ENCODE peak calls at places on chromosomes 16 and 17, in nine cellular contexts. S is fibroblast of the aortic adventitia, P is neural progenitor cell, U is lower leg skin, V is prostate gland, C is AG09309, A is GM12865, B is A549, J is foreskin fibroblast. L is an unnamed sample.

GRCh38 chr16:70703041-70703834 is 17.4 kb upstream of the MTSS2 start:
- DNase-seq in S (peak), P (peak), U (peak), V (peak), C (peak), A (no peak), B (no peak), J (peak), L (peak)

GRCh38 chr16:49748322-49748721 is 107.6 kb downstream of the ZNF423 start:
- DNase-seq in S (peak), P (no peak), U (no peak), V (no peak), C (no peak), A (no peak), B (no peak), J (no peak), L (no peak)

GRCh38 chr16:79093554-79093967 is 507.0 kb downstream of the MAF start:
- DNase-seq in S (no peak), P (no peak), U (no peak), V (no peak), C (no peak), A (no peak), B (no peak), J (no peak), L (no peak)

GRCh38 chr16:67477960-67478554 is 2.9 kb downstream of the ATP6V0D1 start:
- DNase-seq in S (no peak), P (no peak), U (no peak), V (no peak), C (no peak), A (no peak), B (no peak), J (no peak), L (no peak)

GRCh38 chr16:85078176-85078700 is 34.0 kb downstream of the CIBAR2 start:
- DNase-seq in S (no peak), P (no peak), U (no peak), V (no peak), C (no peak), A (no peak), B (no peak), J (no peak), L (no peak)

GRCh38 chr17:15894258-15894657 is 50.7 kb upstream of the ADORA2B start:
- DNase-seq in S (no peak), P (no peak), U (peak), V (no peak), C (no peak), A (no peak), B (no peak), J (no peak), L (no peak)

GRCh38 chr16:11052080-11052808 is 107.9 kb downstream of the CLEC16A start:
- DNase-seq in S (no peak), P (no peak), U (no peak), V (no peak), C (no peak), A (peak), B (no peak), J (no peak), L (no peak)

GRCh38 chr16:66166451-66166850 is 200.0 kb upstream of the CDH5 start:
- DNase-seq in S (peak), P (no peak), U (no peak), V (no peak), C (no peak), A (no peak), B (no peak), J (no peak), L (no peak)

GRCh38 chr17:12620200-12620720 is 45.4 kb upstream of the MYOCD start:
- DNase-seq in S (no peak), P (peak), U (no peak), V (no peak), C (no peak), A (no peak), B (peak), J (peak), L (no peak)

GRCh38 chr16:67451704-67452435 is 20.9 kb downstream of the HSD11B2 start:
- DNase-seq in S (no peak), P (no peak), U (no peak), V (peak), C (no peak), A (no peak), B (peak), J (no peak), L (no peak)

GRCh38 chr17:929547-929946 is 50.0 kb downstream of the NXN start:
- DNase-seq in S (no peak), P (no peak), U (no peak), V (no peak), C (no peak), A (no peak), B (no peak), J (peak), L (no peak)

GRCh38 chr16:67396775-67397450 is 3.6 kb upstream of the TPPP3 start:
- DNase-seq in S (no peak), P (no peak), U (no peak), V (no peak), C (no peak), A (no peak), B (no peak), J (no peak), L (no peak)

GRCh38 chr17:37322826-37323561 is 52.8 kb upstream of the C17orf78 start:
- DNase-seq in S (no peak), P (no peak), U (no peak), V (no peak), C (no peak), A (no peak), B (no peak), J (no peak), L (no peak)

GRCh38 chr16:16154292-16154951 is 68.9 kb downstream of the ABCC6 start:
- DNase-seq in S (no peak), P (no peak), U (no peak), V (no peak), C (no peak), A (no peak), B (no peak), J (no peak), L (no peak)

GRCh38 chr16:10859650-10860049 is 17.4 kb upstream of the CIITA start:
- DNase-seq in S (no peak), P (no peak), U (no peak), V (no peak), C (no peak), A (no peak), B (no peak), J (no peak), L (no peak)

GRCh38 chr16:14472357-14472756 is 157.7 kb downstream of the PARN start:
- DNase-seq in S (no peak), P (no peak), U (no peak), V (no peak), C (no peak), A (no peak), B (no peak), J (no peak), L (no peak)

GRCh38 chr17:66930933-66931332 is 33.6 kb upstream of the CACNG4 start:
- DNase-seq in S (no peak), P (no peak), U (no peak), V (no peak), C (no peak), A (no peak), B (peak), J (no peak), L (no peak)

GRCh38 chr17:44448412-44448811 is 54.8 kb downstream of the GPATCH8 start:
- DNase-seq in S (no peak), P (no peak), U (no peak), V (no peak), C (no peak), A (no peak), B (no peak), J (no peak), L (no peak)
- H3K4me3 ChIP-seq in S (no peak), P (no peak), U (no peak), V (no peak), C (no peak), A (no peak), B (no peak), J (no peak), L (no peak)

GRCh38 chr17:76076765-76077581 is 2.0 kb upstream of the ZACN start:
- DNase-seq in S (no peak), P (peak), U (no peak), V (no peak), C (no peak), A (no peak), B (no peak), J (peak), L (no peak)

GRCh38 chr17:76072149-76072858 is at the start of gene SRP68:
- DNase-seq in S (peak), P (peak), U (peak), V (peak), C (peak), A (peak), B (peak), J (peak), L (peak)

GRCh38 chr17:76076100-76076764 is 1.7 kb downstream of the GALR2 start:
- DNase-seq in S (no peak), P (peak), U (no peak), V (no peak), C (no peak), A (no peak), B (no peak), J (no peak), L (no peak)

GRCh38 chr17:76075364-76076099 is 951 bp downstream of the GALR2 start:
- DNase-seq in S (no peak), P (peak), U (no peak), V (no peak), C (no peak), A (no peak), B (peak), J (peak), L (no peak)

GRCh38 chr17:76074390-76075363 is at the start of gene GALR2:
- DNase-seq in S (no peak), P (peak), U (no peak), V (no peak), C (no peak), A (no peak), B (no peak), J (no peak), L (no peak)
- H3K4me3 ChIP-seq in S (no peak), P (peak), U (no peak), V (no peak), C (no peak), A (no peak), B (peak), J (no peak), L (no peak)

GRCh38 chr17:50064253-50064991 is 8.5 kb downstream of the ITGA3 start:
- DNase-seq in S (peak), P (no peak), U (peak), V (peak), C (peak), A (no peak), B (peak), J (peak), L (peak)
- H3K4me3 ChIP-seq in S (no peak), P (no peak), U (no peak), V (no peak), C (no peak), A (no peak), B (peak), J (no peak), L (no peak)

GRCh38 chr16:86505185-86505898 is 5.0 kb upstream of the FOXF1 start:
- DNase-seq in S (no peak), P (peak), U (no peak), V (no peak), C (no peak), A (no peak), B (no peak), J (no peak), L (no peak)
- H3K4me3 ChIP-seq in S (peak), P (no peak), U (no peak), V (peak), C (peak), A (no peak), B (peak), J (peak), L (peak)

DNA sequence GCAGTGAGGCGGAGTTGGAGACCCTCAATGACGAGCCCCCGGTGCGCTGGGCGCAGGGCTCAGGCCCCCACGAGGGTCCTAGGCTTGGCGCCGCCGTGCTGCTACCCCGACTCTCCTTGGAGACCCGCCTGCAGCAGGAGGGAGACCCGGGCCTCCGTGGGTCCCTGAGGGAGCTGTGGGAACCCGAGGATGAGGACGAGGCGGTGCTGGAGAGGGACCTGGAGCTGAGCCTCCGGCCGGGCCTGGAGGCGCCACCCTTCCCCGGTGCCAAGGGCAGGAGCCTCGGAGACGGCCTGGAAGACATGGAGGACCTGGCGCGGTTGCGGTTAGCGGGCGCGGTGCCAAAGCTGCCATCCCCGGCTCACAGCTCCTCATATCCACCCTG is 2.3 kb downstream of the MYO15B start:
- DNase-seq in S (no peak), P (no peak), U (no peak), V (no peak), C (no peak), A (no peak), B (no peak), J (no peak), L (no peak)
- H3K4me3 ChIP-seq in S (no peak), P (peak), U (no peak), V (peak), C (peak), A (no peak), B (peak), J (no peak), L (peak)

DNA sequence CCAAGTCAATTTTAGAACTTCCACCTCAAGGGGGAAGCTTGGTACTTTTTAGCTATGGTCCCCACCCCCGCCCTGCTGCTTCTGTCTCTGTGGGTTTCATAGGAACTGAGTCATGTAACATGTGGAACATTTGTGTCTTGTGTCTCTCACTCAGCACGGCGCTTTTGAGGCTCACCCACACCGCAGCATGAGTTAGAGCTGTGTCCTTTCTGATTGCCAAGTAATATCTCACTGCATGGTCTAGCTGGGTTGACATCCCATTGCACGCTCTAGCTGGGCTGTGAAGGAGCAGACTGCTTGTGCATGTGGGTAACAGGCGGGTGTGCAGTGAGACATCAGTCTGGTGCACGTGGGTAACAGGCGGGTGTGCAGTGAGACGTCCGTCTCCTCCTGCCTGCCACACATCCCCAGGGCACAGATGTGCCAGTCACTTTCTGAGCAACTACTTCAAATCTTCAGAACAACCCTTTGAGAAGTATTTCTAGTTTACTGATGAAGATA is 26.4 kb upstream of the SLC7A5 start:
- DNase-seq in S (no peak), P (no peak), U (no peak), V (no peak), C (no peak), A (peak), B (no peak), J (peak), L (no peak)
- H3K4me3 ChIP-seq in S (no peak), P (no peak), U (no peak), V (no peak), C (no peak), A (no peak), B (no peak), J (no peak), L (no peak)

DNA sequence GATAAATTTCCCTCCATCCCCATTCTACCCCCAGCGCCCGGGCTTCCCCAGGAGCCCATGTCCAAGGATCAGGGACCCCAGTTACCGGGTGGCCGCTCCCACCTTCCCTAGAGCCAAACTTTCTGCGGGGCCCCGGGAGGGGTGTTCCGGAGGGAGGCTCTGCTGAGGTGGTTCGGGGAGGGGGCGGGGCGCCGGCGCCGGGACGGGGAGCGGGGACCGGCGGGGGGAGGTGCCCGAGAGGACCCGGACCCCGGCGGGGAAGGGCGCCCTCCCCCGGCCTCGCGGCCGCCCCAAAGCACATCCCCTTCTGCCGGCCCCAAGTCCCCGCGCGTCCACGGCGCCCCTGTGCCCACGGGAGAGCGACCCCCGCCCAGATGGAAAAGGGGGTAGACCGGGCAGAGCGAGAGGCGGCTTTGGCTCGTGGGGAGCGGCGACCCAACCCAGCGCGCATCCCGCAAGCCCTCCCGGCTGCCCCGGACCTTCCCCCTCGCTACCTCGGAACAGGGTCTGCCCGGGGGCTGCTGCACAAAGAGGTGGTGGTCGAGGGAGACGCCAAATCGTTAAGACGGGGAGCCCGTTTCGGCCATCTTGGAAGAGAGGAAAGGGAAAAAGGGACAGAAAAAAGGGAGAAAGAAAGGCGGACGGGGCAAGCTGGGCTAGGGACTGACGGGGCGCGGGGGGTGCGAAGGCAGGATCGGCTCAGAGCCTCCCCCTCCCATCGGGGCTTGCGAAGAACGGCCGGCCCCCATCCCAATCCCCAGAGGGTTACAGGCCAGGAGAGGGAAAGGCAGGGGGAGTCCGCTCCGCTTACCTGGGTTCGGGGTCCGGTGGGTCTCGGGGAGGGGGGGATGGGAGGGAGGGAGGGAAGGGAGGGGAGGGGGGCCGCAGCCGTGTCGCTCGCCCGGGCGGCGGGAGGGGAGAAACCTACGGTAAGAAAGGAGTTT is 479 bp downstream of the PCGF2 start:
- DNase-seq in S (no peak), P (peak), U (peak), V (peak), C (no peak), A (peak), B (peak), J (peak), L (no peak)
- H3K4me3 ChIP-seq in S (peak), P (peak), U (peak), V (peak), C (peak), A (peak), B (peak), J (peak), L (peak)

DNA sequence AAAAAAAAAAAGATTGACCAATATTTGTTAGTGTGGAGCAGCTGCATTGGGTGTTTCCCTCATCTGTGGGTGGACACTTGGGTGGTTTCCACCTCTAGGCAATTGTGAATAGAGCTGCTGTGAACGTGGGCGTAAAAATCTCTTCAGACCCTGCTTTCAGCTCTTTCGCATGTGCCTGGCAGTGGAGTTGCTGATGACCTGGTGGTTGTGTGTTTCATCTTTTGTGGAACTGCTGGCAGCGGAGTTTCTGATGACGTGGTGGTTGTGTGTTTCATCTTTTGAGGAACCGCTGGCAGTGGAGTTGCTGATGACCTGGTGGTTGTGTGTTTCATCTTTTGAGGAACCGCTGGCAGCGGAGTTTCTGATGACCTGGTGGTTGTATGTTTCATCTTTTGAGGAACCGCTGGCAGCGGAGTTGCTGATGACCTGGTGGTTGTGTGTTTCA is 21.4 kb downstream of the ZC3H18 start:
- DNase-seq in S (peak), P (no peak), U (no peak), V (no peak), C (no peak), A (peak), B (no peak), J (no peak), L (no peak)
- H3K4me3 ChIP-seq in S (no peak), P (no peak), U (no peak), V (no peak), C (no peak), A (peak), B (no peak), J (no peak), L (no peak)

DNA sequence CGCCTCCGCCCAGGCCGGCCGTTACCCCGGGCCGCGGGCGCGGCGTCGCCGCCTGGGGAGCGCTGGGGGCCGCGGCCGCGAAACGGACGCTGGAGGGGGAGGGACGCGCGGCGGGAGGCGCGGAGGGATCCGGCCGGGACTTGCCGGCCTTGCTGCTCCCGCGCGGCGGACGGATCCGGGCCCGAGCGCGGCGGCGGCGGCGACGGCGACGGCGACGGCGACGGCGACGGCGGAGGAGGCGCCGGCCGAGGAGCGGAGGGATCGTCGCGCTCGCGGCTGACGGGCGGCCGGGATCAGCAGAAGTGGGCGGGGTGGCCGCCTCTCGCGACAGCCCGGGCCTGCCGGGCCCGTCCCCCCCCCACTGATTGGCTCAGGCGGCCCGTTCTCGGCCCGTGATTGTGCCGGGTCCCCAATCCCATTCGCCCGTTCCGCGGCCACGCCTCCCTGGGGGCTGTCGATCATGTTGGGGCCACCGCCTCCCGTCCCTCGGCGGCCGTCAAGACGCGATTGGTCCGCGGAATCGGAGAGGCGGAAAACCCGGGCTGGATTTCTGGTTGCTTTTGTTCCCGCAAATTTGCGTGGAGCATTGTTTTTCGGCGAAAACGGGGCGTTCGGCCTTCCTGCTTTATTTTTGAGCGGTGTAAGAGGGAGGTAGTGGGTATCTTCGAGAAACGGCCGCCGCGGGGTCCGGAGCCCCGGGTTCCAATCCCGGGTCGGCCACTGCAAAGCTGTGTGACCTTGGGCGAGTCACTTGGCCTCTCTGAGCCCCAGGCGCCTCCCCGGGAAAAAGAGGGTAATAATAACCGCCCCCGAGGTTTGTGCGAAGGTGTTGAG is at the start of gene ZCCHC14:
- DNase-seq in S (peak), P (peak), U (peak), V (peak), C (peak), A (peak), B (peak), J (peak), L (peak)
- H3K4me3 ChIP-seq in S (peak), P (peak), U (peak), V (peak), C (peak), A (no peak), B (peak), J (peak), L (peak)

L was measured in AG04450.